ENCODE peak calls at places on chromosome 14, in six cellular contexts. K, Q, G, P, T and B are unnamed samples.
A peak's percentile ranks its signal among the peaks of the same experiment; 100 is the strongest.

GRCh38 chr14:21042918-21043317 is 756 bp downstream of the RNASE7 start:
- DNase-seq in K (no peak), Q (no peak), G (no peak), P (no peak), T (no peak), B (no peak)

GRCh38 chr14:71720978-71721624 is 211.1 kb upstream of the RGS6 start:
- DNase-seq in K (peak; percentile 85), Q (no peak), G (peak; percentile 11), P (peak; percentile 83), T (peak; percentile 74), B (no peak)

GRCh38 chr14:98835051-98835824 is 436.8 kb downstream of the BCL11B start:
- DNase-seq in K (no peak), Q (no peak), G (no peak), P (no peak), T (no peak), B (no peak)

GRCh38 chr14:39102265-39102968 is 618 bp downstream of the SEC23A start:
- DNase-seq in K (peak; percentile 44), Q (no peak), G (no peak), P (peak; percentile 68), T (peak; percentile 42), B (no peak)

GRCh38 chr14:93941293-93941910 is 14.3 kb downstream of the FAM181A start:
- DNase-seq in K (peak; percentile 90), Q (no peak), G (no peak), P (peak; percentile 68), T (peak; percentile 61), B (no peak)

GRCh38 chr14:59832663-59833294 is 37.8 kb downstream of the RTN1 start:
- DNase-seq in K (no peak), Q (no peak), G (no peak), P (no peak), T (no peak), B (no peak)

GRCh38 chr14:77023001-77023996 is 5.2 kb downstream of the IRF2BPL start:
- DNase-seq in K (peak; percentile 38), Q (no peak), G (no peak), P (peak; percentile 62), T (peak; percentile 61), B (no peak)

GRCh38 chr14:53152627-53152908 is 555 bp downstream of the DDHD1 start:
- DNase-seq in K (no peak), Q (no peak), G (no peak), P (peak; percentile 17), T (no peak), B (no peak)

GRCh38 chr14:64758025-64758521 is 53.8 kb downstream of the PLEKHG3 start:
- DNase-seq in K (peak; percentile 66), Q (no peak), G (no peak), P (peak; percentile 6), T (peak; percentile 73), B (peak; percentile 60)

GRCh38 chr14:34050606-34051005 is 99.7 kb upstream of the EGLN3 start:
- DNase-seq in K (no peak), Q (no peak), G (no peak), P (no peak), T (peak; percentile 39), B (no peak)

GRCh38 chr14:101707285-101707842 is 54.1 kb upstream of the PPP2R5C start:
- DNase-seq in K (peak; percentile 81), Q (no peak), G (peak; percentile 53), P (peak; percentile 90), T (peak; percentile 89), B (no peak)

GRCh38 chr14:57227083-57227482 is 41.6 kb downstream of the EXOC5 start:
- DNase-seq in K (no peak), Q (no peak), G (no peak), P (no peak), T (no peak), B (no peak)

GRCh38 chr14:82710257-82710841 is 1176.7 kb upstream of the SEL1L start:
- DNase-seq in K (peak; percentile 61), Q (no peak), G (peak; percentile 8), P (peak; percentile 75), T (peak; percentile 69), B (no peak)

GRCh38 chr14:61766136-61766535 is 3.9 kb downstream of the SNAPC1 start:
- DNase-seq in K (no peak), Q (no peak), G (no peak), P (no peak), T (peak; percentile 28), B (no peak)

GRCh38 chr14:102835959-102836358 is 58.7 kb downstream of the TRAF3 start:
- DNase-seq in K (no peak), Q (no peak), G (no peak), P (no peak), T (no peak), B (no peak)

GRCh38 chr14:102838531-102838930 is 61.3 kb downstream of the TRAF3 start:
- DNase-seq in K (no peak), Q (no peak), G (no peak), P (no peak), T (no peak), B (no peak)

GRCh38 chr14:102840115-102840514 is 62.9 kb downstream of the TRAF3 start:
- DNase-seq in K (no peak), Q (no peak), G (no peak), P (no peak), T (no peak), B (no peak)

DNA sequence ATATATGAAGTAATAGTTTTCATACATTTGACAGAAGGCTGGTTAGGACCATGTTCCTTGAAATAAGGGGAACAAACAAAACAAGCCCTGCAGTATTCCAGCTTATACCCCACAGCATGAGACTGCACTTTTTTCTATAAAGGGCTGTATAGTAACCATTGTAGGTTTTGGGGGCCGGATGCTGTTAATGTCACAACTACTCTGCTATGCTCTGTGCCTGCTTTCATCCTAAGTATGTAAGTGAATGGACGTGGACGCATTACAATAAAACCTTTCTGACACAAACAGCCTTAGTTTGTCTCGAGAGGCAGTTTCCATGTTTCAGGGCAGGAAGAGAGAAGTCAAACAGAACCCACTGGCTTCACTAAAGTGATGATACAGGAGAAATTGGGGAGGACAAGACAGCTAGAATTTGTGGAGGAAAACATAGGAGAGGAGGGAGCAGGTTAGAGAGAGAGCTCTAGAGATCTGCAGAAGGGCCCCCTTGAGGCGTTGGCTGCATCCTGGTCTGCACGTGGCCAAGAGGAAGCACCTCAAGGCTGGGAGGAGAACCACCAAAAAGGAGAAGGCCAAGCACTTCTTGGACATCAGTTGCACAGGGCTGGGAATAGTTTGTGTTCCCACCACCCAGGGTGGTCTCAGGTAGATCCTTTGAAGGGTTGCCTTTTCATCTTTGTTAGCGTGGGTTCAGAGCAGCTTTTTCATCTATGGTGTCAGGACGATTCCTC is 63.7 kb downstream of the TRAF3 start:
- DNase-seq in K (no peak), Q (no peak), G (no peak), P (no peak), T (no peak), B (no peak)
- H3K4me3 ChIP-seq in K (no peak overlapping the region), Q (no peak overlapping the region), G (no peak overlapping the region), P (no peak overlapping the region), T (no peak overlapping the region), B (no peak overlapping the region)

DNA sequence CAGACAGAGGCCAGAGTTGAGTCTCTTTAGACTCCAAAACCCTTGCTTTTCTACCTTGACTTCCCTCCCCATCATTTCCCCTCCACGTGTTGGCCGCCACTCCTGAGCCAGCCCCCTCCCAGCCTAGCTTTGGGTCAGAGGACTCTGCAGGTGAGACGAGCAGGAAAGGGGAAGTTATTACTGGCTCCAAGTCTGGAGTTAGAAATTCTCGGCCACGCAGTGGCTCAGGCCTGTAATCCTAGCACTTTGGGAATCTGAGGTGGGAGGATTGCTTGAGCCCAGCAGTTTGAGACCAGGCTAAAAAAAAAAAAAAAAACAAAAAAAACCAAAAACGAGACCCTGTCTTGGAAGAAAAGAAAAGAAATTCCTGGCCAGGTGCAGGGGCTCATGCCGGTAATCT is 8.8 kb downstream of the VSX2 start:
- DNase-seq in K (no peak), Q (no peak), G (no peak), P (no peak), T (no peak), B (no peak)
- H3K27ac ChIP-seq in K (no peak overlapping the region), Q (no peak overlapping the region), G (no peak overlapping the region), P (no peak overlapping the region), T (no peak overlapping the region), B (no peak overlapping the region)

GRCh38 chr14:100442473-100443260 is 119.5 kb downstream of the SLC25A47 start:
- DNase-seq in K (no peak), Q (no peak), G (no peak), P (no peak), T (no peak), B (no peak)
- TF ChIP-seq CTCF in K (no peak), Q (no peak), G (no peak), P (no peak), T (no peak), B (no peak)

DNA sequence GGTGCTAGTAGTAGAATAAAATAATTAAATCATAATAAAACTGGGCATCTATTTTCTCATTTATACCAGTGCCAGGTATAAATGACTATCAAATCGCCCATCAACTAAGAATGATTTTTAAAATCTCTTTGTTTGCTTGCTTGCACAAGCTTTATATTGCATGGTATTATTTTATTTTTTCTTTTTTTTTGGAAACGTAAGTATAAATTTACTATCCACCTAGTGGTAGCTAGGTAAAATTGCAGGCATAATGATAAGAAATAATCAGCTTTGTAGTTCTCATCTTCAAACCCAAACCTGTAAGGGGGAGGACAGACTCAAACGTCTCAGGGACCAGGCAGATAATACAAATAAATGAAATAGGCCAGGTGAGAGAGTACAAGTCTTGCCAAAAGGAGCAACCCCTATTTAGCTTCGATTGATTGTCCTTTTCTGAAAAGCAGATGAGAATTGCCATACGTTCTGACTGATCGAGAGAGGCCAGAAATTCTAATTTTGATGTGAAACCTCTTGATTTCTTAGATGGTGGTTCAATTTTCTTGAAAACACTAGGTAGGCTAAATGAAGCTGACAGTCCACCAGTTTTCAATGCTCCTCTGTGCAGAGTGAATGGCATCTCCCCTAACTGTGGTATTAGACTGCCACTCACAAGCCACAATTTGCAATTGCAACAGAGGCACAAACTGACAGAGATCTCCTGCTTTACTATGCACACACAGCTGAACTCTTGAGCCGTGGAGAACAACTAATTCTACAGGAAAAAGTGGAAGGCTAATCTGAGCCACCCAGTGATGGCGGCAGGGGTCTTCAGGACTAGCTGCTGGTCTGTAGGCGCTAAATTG is 189.3 kb downstream of the DACT1 start:
- DNase-seq in K (no peak), Q (no peak), G (no peak), P (no peak), T (peak; percentile 61), B (no peak)
- H3K4me3 ChIP-seq in K (no peak overlapping the region), Q (no peak overlapping the region), G (no peak overlapping the region), P (no peak overlapping the region), T (no peak overlapping the region), B (no peak overlapping the region)

DNA sequence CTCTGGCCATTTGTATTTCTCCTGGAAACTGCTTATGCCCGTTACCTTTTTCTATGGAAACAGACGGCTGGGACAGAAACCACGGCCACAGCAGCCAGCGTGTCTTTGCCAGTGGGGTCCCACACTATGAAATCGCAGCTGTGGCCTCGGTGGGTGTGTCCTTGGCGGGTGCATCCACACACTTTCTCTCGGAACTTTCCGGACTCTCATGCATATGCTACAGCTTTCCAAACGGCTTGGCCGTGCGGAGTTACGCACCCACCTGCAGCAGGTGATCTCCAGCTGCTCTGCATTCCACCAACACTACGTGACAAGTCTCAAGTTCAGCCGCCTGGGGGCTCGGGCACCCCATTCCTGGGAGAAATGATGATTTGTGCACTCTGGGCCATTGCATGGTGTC is 1.3 kb upstream of the BTBD6 start:
- DNase-seq in K (no peak), Q (no peak), G (no peak), P (no peak), T (no peak), B (no peak)
- H3K27ac ChIP-seq in K (no peak overlapping the region), Q (no peak overlapping the region), G (no peak overlapping the region), P (no peak overlapping the region), T (no peak overlapping the region), B (no peak overlapping the region)